ENCODE peak calls at places on chromosome 6, in eight cellular contexts. B is EL, S is iPS-NIHi11, U is mesendoderm, I is activated T-cell treated with anti-CD3 and anti-CD28 coated beads for 1 hour, W is nephron progenitor cell, P is kidney tubule cell, F is NCI-H2029 treated with DMSO at 0.1 percent for 48 hours. V is an unnamed sample.

GRCh38 chr6:81795890-81796289 is 43.4 kb upstream of the TENT5A start:
- DNase-seq in P (no peak), F (no peak), I (no peak), W (no peak), U (no peak), S (no peak), B (no peak), V (no peak)

GRCh38 chr6:31918069-31918725 is 9.3 kb upstream of the C2 start:
- DNase-seq in W (no peak), I (no peak), U (no peak), B (no peak), S (no peak), P (no peak), F (no peak), V (no peak)

GRCh38 chr6:132052096-132052495 is 100.9 kb upstream of the CCN2 start:
- DNase-seq in P (no peak), S (no peak), W (no peak), B (peak; percentile 26), F (no peak), I (no peak), U (no peak), V (no peak)

GRCh38 chr6:168440520-168441433 is at the start of gene SMOC2:
- DNase-seq in B (no peak), S (peak; percentile 66), P (no peak), U (no peak), W (peak; percentile 78), I (no peak), F (peak; percentile 48), V (no peak)

GRCh38 chr6:142821860-142822259 is 123.1 kb downstream of the HIVEP2 start:
- DNase-seq in P (no peak), F (no peak), U (no peak), S (no peak), B (no peak), W (no peak), I (no peak), V (no peak)

GRCh38 chr6:26347699-26348098 is 17.3 kb upstream of the BTN3A2 start:
- DNase-seq in W (no peak), P (no peak), I (no peak), U (no peak), S (no peak), F (no peak), B (no peak), V (no peak)

GRCh38 chr6:162960674-162961457 is 233.1 kb downstream of the PACRG start:
- DNase-seq in W (no peak), U (no peak), B (no peak), S (no peak), P (no peak), F (no peak), I (no peak), V (no peak)

GRCh38 chr6:15504581-15505350 is 158.1 kb downstream of the DTNBP1 start:
- DNase-seq in F (peak; percentile 91), U (no peak), P (peak; percentile 95), I (no peak), W (peak; percentile 17), S (no peak), B (peak; percentile 98), V (peak; percentile 86)

GRCh38 chr6:28134015-28134414 is 7.7 kb upstream of the ZKSCAN8 start:
- DNase-seq in P (peak; percentile 52), W (no peak), I (no peak), F (no peak), U (peak; percentile 68), B (peak; percentile 59), S (no peak), V (peak; percentile 25)